ENCODE peak calls at places on chromosomes 5 and 9, in six cellular contexts. M, K, P, B, Y and D are unnamed samples.

GRCh38 chr9:33164138-33164809 is 2.9 kb downstream of the B4GALT1 start:
- DNase-seq in M (no peak), B (no peak), P (no peak), Y (peak), K (no peak), D (no peak)

GRCh38 chr9:1458503-1458902 is 408.3 kb downstream of the DMRT2 start:
- DNase-seq in P (no peak), B (no peak), Y (peak), M (peak), K (no peak), D (no peak)

GRCh38 chr9:69857131-69857530 is 36.5 kb downstream of the CFAP95 start:
- DNase-seq in B (no peak), K (no peak), M (peak), P (no peak), Y (peak), D (no peak)

GRCh38 chr5:25345240-25345771 is 700.5 kb upstream of the CDH10 start:
- DNase-seq in P (no peak), Y (no peak), K (no peak), M (no peak), B (no peak), D (no peak)

GRCh38 chr5:5979362-5979760 is 399.0 kb downstream of the MED10 start:
- DNase-seq in M (no peak), B (no peak), P (no peak), Y (peak), K (no peak), D (no peak)

GRCh38 chr9:81145331-81145963 is 543.9 kb downstream of the TLE1 start:
- DNase-seq in M (peak), Y (peak), K (no peak), P (no peak), B (no peak), D (no peak)

GRCh38 chr9:98491778-98492177 is 217.0 kb downstream of the GABBR2 start:
- DNase-seq in K (no peak), M (peak), Y (peak), B (no peak), P (no peak), D (peak)

GRCh38 chr9:18708429-18708828 is 234.5 kb downstream of the ADAMTSL1 start:
- DNase-seq in Y (no peak), B (no peak), M (no peak), K (no peak), P (no peak), D (no peak)

GRCh38 chr5:135324897-135325650 is 74.0 kb downstream of the MACROH2A1 start:
- DNase-seq in P (no peak), K (no peak), Y (peak), B (no peak), M (no peak), D (no peak)

GRCh38 chr9:131503626-131504465 is 1.1 kb downstream of the POMT1 start:
- DNase-seq in P (no peak), Y (peak), B (peak), M (peak), K (peak), D (peak)

GRCh38 chr9:136804509-136805206 is 3.1 kb upstream of the RABL6 start:
- DNase-seq in P (no peak), M (no peak), K (no peak), B (no peak), Y (peak), D (no peak)

GRCh38 chr9:132885691-132886357 is 7.1 kb downstream of the SPACA9 start:
- DNase-seq in Y (no peak), K (no peak), M (no peak), B (no peak), P (no peak), D (no peak)

GRCh38 chr9:76394896-76395244 is 644 bp upstream of the RFK start:
- DNase-seq in P (no peak), B (peak), M (no peak), K (peak), Y (peak), D (peak)

GRCh38 chr5:72178910-72179815 is 71.9 kb downstream of the MAP1B start:
- DNase-seq in P (peak), K (no peak), Y (no peak), B (no peak), M (peak), D (peak)

GRCh38 chr9:79233542-79233941 is 338.2 kb upstream of the TLE4 start:
- DNase-seq in M (peak), K (peak), Y (peak), P (no peak), B (no peak), D (peak)

GRCh38 chr5:139861021-139861888 is 65.6 kb downstream of the PSD2 start:
- DNase-seq in K (no peak), P (no peak), M (no peak), B (no peak), Y (no peak), D (no peak)

GRCh38 chr9:2749485-2749884 is 32.2 kb downstream of the KCNV2 start:
- DNase-seq in M (peak), K (no peak), P (no peak), B (no peak), Y (no peak), D (no peak)

GRCh38 chr9:114893622-114894021 is 36.8 kb downstream of the TNFSF8 start:
- DNase-seq in P (no peak), K (no peak), Y (no peak), B (no peak), M (peak), D (peak)

GRCh38 chr5:176629853-176630680 is at the start of the genes EIF4E1B and SNCB:
- DNase-seq in K (peak), P (peak), B (peak), M (no peak), Y (no peak), D (peak)

GRCh38 chr9:115114541-115114940 is 3.4 kb downstream of the TNC start:
- DNase-seq in M (no peak), B (no peak), P (no peak), Y (no peak), K (no peak), D (no peak)

GRCh38 chr5:19790811-19791466 is 197.1 kb downstream of the CDH18 start:
- DNase-seq in M (no peak), Y (peak), K (no peak), P (no peak), B (no peak), D (no peak)

GRCh38 chr5:34736445-34737119 is 80.5 kb downstream of the RAI14 start:
- DNase-seq in P (no peak), B (no peak), K (peak), M (peak), Y (peak), D (peak)

GRCh38 chr5:169280286-169280685 is 20.7 kb downstream of the SLIT3 start:
- DNase-seq in M (no peak), Y (no peak), P (no peak), B (no peak), K (no peak), D (no peak)

GRCh38 chr5:109922396-109922995 is 232.8 kb downstream of the MAN2A1 start:
- DNase-seq in M (no peak), P (no peak), K (no peak), B (no peak), Y (no peak), D (no peak)

GRCh38 chr9:133532937-133533668 is 1.4 kb upstream of the ADAMTSL2 start:
- DNase-seq in K (peak), B (peak), Y (peak), M (peak), P (peak), D (peak)

GRCh38 chr5:157167219-157167621 is 1.2 kb upstream of the GARIN3 start:
- DNase-seq in K (no peak), Y (no peak), B (no peak), M (peak), P (no peak), D (peak)

GRCh38 chr5:169133500-169133899 is 167.4 kb downstream of the SLIT3 start:
- DNase-seq in M (no peak), Y (no peak), B (no peak), K (no peak), P (no peak), D (no peak)

GRCh38 chr5:98168862-98169261 is 604.6 kb upstream of the RGMB start:
- DNase-seq in Y (no peak), P (no peak), M (no peak), B (no peak), K (no peak), D (no peak)

GRCh38 chr5:98158440-98158839 is 615.0 kb upstream of the RGMB start:
- DNase-seq in Y (no peak), K (no peak), B (no peak), P (no peak), M (no peak), D (no peak)

DNA sequence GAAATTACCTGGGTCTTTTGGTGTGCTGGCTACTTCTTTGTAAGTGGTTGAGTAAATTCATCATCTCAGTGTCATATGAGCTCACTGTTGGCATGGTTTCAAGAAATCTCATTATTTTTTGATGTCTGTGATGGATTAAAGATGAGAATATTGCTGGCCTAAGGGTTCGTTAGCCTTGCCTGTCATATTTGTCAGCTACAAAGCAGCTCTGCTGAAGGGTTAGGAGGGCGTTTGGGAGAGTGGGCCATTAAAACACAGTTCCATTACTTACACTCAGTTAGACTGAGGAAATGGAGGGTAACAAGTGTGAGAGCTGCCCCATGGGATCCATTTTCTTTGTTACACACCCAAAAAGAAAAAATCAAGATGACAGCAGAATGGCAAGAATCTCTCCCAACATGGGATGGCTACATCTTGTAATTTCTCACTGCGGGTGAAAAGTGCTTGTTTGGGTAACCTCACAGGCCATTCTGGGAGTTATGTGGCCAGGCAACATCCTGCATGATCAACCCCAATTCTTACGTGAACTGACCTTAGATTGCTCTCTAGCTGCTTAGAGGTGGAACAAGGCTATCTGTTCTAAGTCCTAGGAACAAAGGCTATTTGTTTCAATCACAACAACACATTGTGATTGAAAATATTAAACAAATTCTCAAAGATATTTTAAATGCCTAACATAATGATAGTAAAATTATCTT is 609.5 kb upstream of the RGMB start:
- DNase-seq in Y (no peak), M (no peak), P (no peak), K (no peak), B (no peak), D (no peak)
- H3K14ac ChIP-seq in Y (no peak), M (no peak), P (no peak), K (no peak), B (no peak), D (no peak)

GRCh38 chr9:127541176-127541575 is 70.9 kb upstream of the STXBP1 start:
- DNase-seq in M (no peak), P (no peak), K (no peak), Y (no peak), B (no peak), D (no peak)
- H3K14ac ChIP-seq in M (peak), P (no peak), K (no peak), Y (no peak), B (no peak), D (no peak)

GRCh38 chr5:93294996-93295395 is 286.0 kb downstream of the NR2F1-AS1 start:
- DNase-seq in K (no peak), B (no peak), P (no peak), Y (no peak), M (peak), D (no peak)
- H3K14ac ChIP-seq in K (no peak), B (no peak), P (no peak), Y (no peak), M (no peak), D (no peak)

GRCh38 chr5:137039939-137040515 is 459.1 kb downstream of the SPOCK1 start:
- DNase-seq in Y (no peak), P (no peak), B (no peak), K (no peak), M (no peak), D (no peak)
- H3K14ac ChIP-seq in Y (no peak), P (no peak), B (no peak), K (no peak), M (no peak), D (no peak)